ENCODE peak calls at places on chromosomes 12 and 14, in eight cellular contexts. Y is endothelial cell, E is heart left ventricle, Z is AG10803, O is OCI-LY7, S is fibroblast of mammary gland, D is bronchial epithelial cell, H is fibroblast of pulmonary artery. I is an unnamed sample.

GRCh38 chr14:70894868-70895267 is 12.4 kb upstream of the PCNX1 start:
- DNase-seq in H (no peak), O (no peak), Z (no peak), E (no peak), Y (no peak), S (peak; percentile 28), D (peak; percentile 78), I (no peak)

GRCh38 chr12:122483969-122484368 is 16.8 kb downstream of the ZCCHC8 start:
- DNase-seq in O (no peak), Z (no peak), S (no peak), D (no peak), E (no peak), H (no peak), Y (no peak), I (no peak)

GRCh38 chr12:126688556-126688955 is 1578.4 kb upstream of the TMEM132C start:
- DNase-seq in S (no peak), Z (no peak), O (no peak), Y (no peak), E (no peak), D (no peak), H (no peak), I (no peak)

GRCh38 chr14:104152246-104152575 is 13.8 kb downstream of the KIF26A start:
- DNase-seq in D (no peak), Z (no peak), E (no peak), S (no peak), Y (no peak), O (no peak), H (no peak), I (no peak)

GRCh38 chr12:2057041-2057792 is 4.4 kb downstream of the CACNA1C start:
- DNase-seq in O (peak; percentile 78), Y (peak; percentile 92), S (peak; percentile 57), D (no peak), H (peak; percentile 66), Z (peak; percentile 51), E (peak; percentile 63), I (peak; percentile 61)

GRCh38 chr12:118073768-118074167 is 12.8 kb upstream of the WSB2 start:
- DNase-seq in Z (no peak), D (no peak), Y (no peak), O (no peak), S (no peak), E (no peak), H (no peak), I (no peak)

GRCh38 chr12:120231316-120232011 is 30.6 kb upstream of the RPLP0 start:
- DNase-seq in Z (peak; percentile 92), H (peak; percentile 90), S (peak; percentile 96), E (peak; percentile 71), O (peak; percentile 30), D (peak; percentile 97), Y (peak; percentile 59), I (no peak)

GRCh38 chr14:97219356-97220017 is 422.3 kb downstream of the VRK1 start:
- DNase-seq in S (no peak), E (no peak), D (no peak), O (no peak), Z (no peak), H (no peak), Y (peak; percentile 5), I (no peak)

GRCh38 chr12:6345319-6346071 is 3.6 kb upstream of the TNFRSF1A start:
- DNase-seq in E (no peak), Z (peak; percentile 88), O (peak; percentile 53), Y (no peak), H (peak; percentile 97), S (peak; percentile 99), D (peak; percentile 90), I (no peak)

GRCh38 chr14:77409131-77409533 is 14.2 kb downstream of the NOXRED1 start:
- DNase-seq in Z (no peak), Y (peak; percentile 7), O (peak; percentile 34), H (peak; percentile 48), E (no peak), S (peak; percentile 10), D (peak; percentile 35), I (no peak)
- TF ChIP-seq CTCF in Z (no peak), Y (no peak), O (peak; percentile 63), H (peak; percentile 43), E (no peak), S (peak; percentile 25), D (peak; percentile 44), I (no peak)

DNA sequence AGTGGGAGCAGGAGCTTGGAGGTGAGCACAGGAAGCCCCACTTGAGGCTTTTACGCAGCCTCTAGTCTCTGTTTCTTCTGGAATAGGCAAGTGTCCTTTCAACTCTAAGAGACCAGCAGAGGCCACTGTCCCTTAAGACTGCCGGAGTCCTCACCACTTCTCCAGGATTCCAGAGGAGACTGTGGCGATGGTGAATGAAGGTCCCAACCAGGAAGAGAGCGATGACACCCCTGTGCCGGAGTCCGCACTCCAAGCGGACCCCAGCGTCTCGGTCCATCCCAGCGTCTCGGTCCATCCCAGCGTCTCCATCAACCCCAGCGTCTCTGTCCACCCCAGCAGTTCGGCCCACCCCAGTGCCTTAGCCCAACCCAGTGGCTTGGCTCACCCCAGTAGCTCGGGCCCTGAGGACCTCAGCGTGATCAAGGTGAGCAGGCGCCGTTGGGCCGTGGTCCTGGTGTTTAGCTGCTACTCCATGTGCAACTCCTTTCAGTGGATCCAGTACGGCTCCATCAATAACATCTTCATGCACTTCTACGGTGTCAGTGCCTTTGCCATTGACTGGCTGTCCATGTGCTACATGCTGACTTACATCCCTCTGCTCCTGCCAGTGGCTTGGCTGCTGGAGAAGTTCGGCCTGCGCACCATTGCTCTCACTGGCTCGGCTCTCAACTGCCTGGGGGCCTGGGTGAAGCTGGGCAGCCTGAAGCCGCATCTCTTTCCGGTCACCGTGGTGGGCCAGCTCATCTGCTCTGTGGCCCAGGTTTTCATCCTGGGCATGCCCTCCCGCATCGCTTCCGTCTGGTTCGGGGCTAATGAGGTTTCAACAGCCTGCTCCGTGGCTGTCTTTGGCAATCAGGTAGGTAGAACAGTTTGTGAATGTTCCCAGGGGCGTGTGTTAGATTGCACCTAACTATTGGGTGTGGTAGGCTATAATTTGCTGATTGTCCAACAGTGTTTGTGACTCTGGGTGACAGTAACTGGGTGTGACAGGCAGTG is 664 bp downstream of the FLVCR2 start:
- DNase-seq in E (no peak), S (peak; percentile 63), O (no peak), Z (peak; percentile 24), D (peak; percentile 16), H (peak; percentile 50), Y (no peak), I (no peak)
- TF ChIP-seq CTCF in E (peak; percentile 13), S (peak; percentile 19), O (no peak), Z (no peak), D (no peak), H (peak; percentile 13), Y (no peak), I (no peak)

GRCh38 chr12:108519558-108519957 is 4.5 kb downstream of the FICD start:
- DNase-seq in H (no peak), D (no peak), S (no peak), Y (no peak), E (no peak), Z (no peak), O (peak; percentile 32), I (no peak)
- TF ChIP-seq CTCF in H (no peak), D (no peak), S (no peak), Y (no peak), E (no peak), Z (no peak), O (peak; percentile 68), I (no peak)

GRCh38 chr12:41967668-41968649 is 176.7 kb downstream of the GXYLT1 start:
- DNase-seq in S (no peak), E (no peak), D (peak; percentile 38), Y (no peak), H (no peak), Z (no peak), O (no peak), I (no peak)
- TF ChIP-seq CTCF in S (no peak), E (no peak), D (no peak), Y (no peak), H (no peak), Z (no peak), O (no peak), I (no peak)

I was measured in mesothelial cell of epicardium.